ENCODE peak calls at places on chromosomes 6 and 20, in six cellular contexts. A, P, V, I, C and B are unnamed samples.

GRCh38 chr20:36273414-36274247 is 32.5 kb upstream of the DLGAP4 start:
- DNase-seq in A (no peak), V (no peak), P (peak), I (no peak), C (no peak), B (no peak)

GRCh38 chr6:133218831-133219230 is 22.3 kb upstream of the EYA4 start:
- DNase-seq in P (peak), A (no peak), I (no peak), C (no peak), V (peak), B (no peak)

GRCh38 chr6:144064402-144064830 is 31.0 kb downstream of the SF3B5 start:
- DNase-seq in P (no peak), V (no peak), I (peak), A (peak), C (peak), B (no peak)

GRCh38 chr6:130159876-130160415 is 62.8 kb downstream of the SAMD3 start:
- DNase-seq in I (no peak), P (no peak), C (no peak), A (no peak), V (peak), B (no peak)

GRCh38 chr6:10256113-10256690 is 158.7 kb downstream of the TFAP2A start:
- DNase-seq in C (no peak), I (no peak), V (no peak), A (no peak), P (no peak), B (no peak)

GRCh38 chr6:47766445-47766844 is 15.4 kb upstream of the OPN5 start:
- DNase-seq in A (no peak), C (no peak), P (no peak), V (no peak), I (no peak), B (no peak)

GRCh38 chr6:89413006-89413400 is 930 bp upstream of the RRAGD start:
- DNase-seq in P (no peak), V (no peak), A (no peak), I (no peak), C (no peak), B (no peak)

GRCh38 chr6:16302721-16303552 is 64.5 kb downstream of the GMPR start:
- DNase-seq in C (no peak), I (no peak), A (no peak), P (no peak), V (no peak), B (no peak)

GRCh38 chr6:128519931-128520435 is 416 bp downstream of the PTPRK start:
- DNase-seq in I (no peak), V (peak), P (no peak), C (peak), A (peak), B (no peak)